ENCODE peak calls at places on chromosomes 13 and 19, in four cellular contexts. D, J, U and O are unnamed samples.

GRCh38 chr19:29003641-29004409 is 209.1 kb downstream of the UQCRFS1 start:
- DNase-seq in D (no peak), J (no peak), U (no peak), O (no peak)

GRCh38 chr19:15276620-15277019 is 44.4 kb upstream of the EPHX3 start:
- DNase-seq in D (no peak), J (no peak), U (no peak), O (no peak)

GRCh38 chr19:14672043-14672872 is 2.4 kb downstream of the ADGRE3 start:
- DNase-seq in D (no peak), J (no peak), U (no peak), O (no peak)

GRCh38 chr13:47853236-47853635 is 147.8 kb downstream of the SUCLA2 start:
- DNase-seq in D (no peak), J (no peak), U (no peak), O (no peak)

GRCh38 chr13:51148952-51149573 is 38.0 kb upstream of the C13orf42 start:
- DNase-seq in D (peak), J (peak), U (peak), O (peak)

GRCh38 chr13:37443538-37443937 is 155.0 kb downstream of the POSTN start:
- DNase-seq in D (no peak), J (peak), U (no peak), O (no peak)

GRCh38 chr13:60164490-60164889 is 762 bp upstream of the DIAPH3 start:
- DNase-seq in D (no peak), J (peak), U (peak), O (no peak)

GRCh38 chr19:58559275-58560006 is 1.0 kb upstream of the UBE2M start:
- DNase-seq in D (peak), J (peak), U (peak), O (no peak)

GRCh38 chr19:1400281-1401137 is 833 bp downstream of the GAMT start:
- DNase-seq in D (no peak), J (no peak), U (no peak), O (no peak)

GRCh38 chr19:14530005-14530348 is 583 bp downstream of the TECR start:
- DNase-seq in D (no peak), J (no peak), U (peak), O (no peak)

GRCh38 chr13:28387740-28388501 is 107.0 kb downstream of the FLT1 start:
- DNase-seq in D (no peak), J (no peak), U (no peak), O (no peak)

GRCh38 chr19:1508507-1508856 is 4.3 kb downstream of the ADAMTSL5 start:
- DNase-seq in D (no peak), J (no peak), U (no peak), O (no peak)

GRCh38 chr19:11261902-11262839 is at the start of gene DOCK6:
- DNase-seq in D (peak), J (no peak), U (peak), O (no peak)

GRCh38 chr13:110044521-110045200 is 258.3 kb upstream of the IRS2 start:
- DNase-seq in D (no peak), J (peak), U (peak), O (no peak)

GRCh38 chr13:95627590-95627989 is 16.9 kb downstream of the DZIP1 start:
- DNase-seq in D (no peak), J (peak), U (no peak), O (no peak)

GRCh38 chr13:42615691-42616090 is 41.7 kb downstream of the TNFSF11 start:
- DNase-seq in D (no peak), J (peak), U (no peak), O (no peak)

GRCh38 chr13:74289861-74290260 is 155.7 kb upstream of the KLF12 start:
- DNase-seq in D (no peak), J (no peak), U (no peak), O (no peak)

GRCh38 chr13:40063278-40063698 is 407.8 kb downstream of the COG6 start:
- DNase-seq in D (no peak), J (no peak), U (no peak), O (no peak)

GRCh38 chr19:35045667-35046300 is 4.3 kb downstream of the HPN start:
- DNase-seq in D (peak), J (peak), U (peak), O (no peak)

GRCh38 chr19:13839193-13839937 is 37.6 kb upstream of the NANOS3 start:
- DNase-seq in D (peak), J (peak), U (no peak), O (no peak)

GRCh38 chr19:30406220-30406944 is 34.2 kb downstream of the ZNF536 start:
- DNase-seq in D (no peak), J (no peak), U (peak), O (no peak)

GRCh38 chr13:30698023-30698422 is 37.3 kb upstream of the ALOX5AP start:
- DNase-seq in D (no peak), J (peak), U (no peak), O (no peak)

GRCh38 chr19:53915000-53915399 is 5.9 kb downstream of the CACNG7 start:
- DNase-seq in D (peak), J (no peak), U (peak), O (peak)

GRCh38 chr19:43634877-43635560 is 4.6 kb downstream of the CADM4 start:
- DNase-seq in D (peak), J (no peak), U (peak), O (no peak)

GRCh38 chr19:10238172-10238783 is 7.1 kb upstream of the S1PR2 start:
- DNase-seq in D (no peak), J (peak), U (no peak), O (no peak)

GRCh38 chr13:20182231-20182846 is 10.4 kb downstream of the GJB2 start:
- DNase-seq in D (peak), J (peak), U (peak), O (no peak)

GRCh38 chr19:16067205-16067938 is 8.9 kb upstream of the TPM4 start:
- DNase-seq in D (no peak), J (peak), U (no peak), O (no peak)

GRCh38 chr13:41542281-41542680 is 84.9 kb downstream of the RGCC start:
- DNase-seq in D (no peak), J (no peak), U (no peak), O (no peak)

GRCh38 chr13:19181021-19181620 is 503 bp downstream of the TUBA3C start:
- DNase-seq in D (no peak), J (no peak), U (no peak), O (no peak)

GRCh38 chr13:71869274-71869673 is 2.3 kb upstream of the DACH1 start:
- DNase-seq in D (no peak), J (no peak), U (no peak), O (no peak)

GRCh38 chr13:112510002-112510780 is 77.8 kb downstream of the TUBGCP3 start:
- DNase-seq in D (peak), J (peak), U (peak), O (peak)

GRCh38 chr13:26017932-26018690 is 33.7 kb downstream of the SHISA2 start:
- DNase-seq in D (no peak), J (no peak), U (no peak), O (no peak)

GRCh38 chr13:26019241-26019640 is 32.6 kb downstream of the SHISA2 start:
- DNase-seq in D (no peak), J (no peak), U (no peak), O (no peak)

GRCh38 chr13:26021516-26021915 is 30.3 kb downstream of the SHISA2 start:
- DNase-seq in D (no peak), J (no peak), U (no peak), O (no peak)

GRCh38 chr13:26020536-26021290 is 31.1 kb downstream of the SHISA2 start:
- DNase-seq in D (no peak), J (no peak), U (no peak), O (peak)

DNA sequence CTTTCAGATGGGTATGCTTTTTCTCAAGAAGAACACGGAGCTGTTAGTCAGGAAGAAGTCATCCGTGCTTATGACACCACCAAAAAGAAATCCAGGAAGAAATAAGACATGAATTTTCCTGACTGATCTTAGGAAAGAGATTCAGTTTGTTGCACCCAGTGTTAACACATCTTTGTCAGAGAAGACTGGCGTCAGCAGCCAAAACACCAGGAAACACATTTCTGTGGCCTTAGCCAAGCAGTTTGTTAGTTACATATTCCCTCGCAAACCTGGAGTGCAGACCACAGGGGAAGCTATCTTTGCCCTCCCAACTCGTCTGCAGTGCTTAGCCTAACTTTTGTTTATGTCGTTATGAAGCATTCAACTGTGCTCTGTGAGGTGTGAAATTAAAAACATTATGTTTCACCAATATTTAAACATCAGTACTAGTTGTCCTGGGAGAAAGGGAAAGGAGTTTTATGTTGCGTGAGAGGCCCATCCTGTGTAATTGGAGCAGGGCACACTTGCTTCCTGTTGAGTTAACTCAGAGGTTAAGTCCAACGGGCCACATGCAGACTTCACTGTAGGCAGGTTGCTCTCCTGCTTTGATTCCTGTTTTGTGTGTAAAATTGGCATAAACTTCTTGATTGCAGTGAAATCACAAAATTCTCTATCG is 31.8 kb downstream of the SHISA2 start:
- DNase-seq in D (no peak), J (peak), U (no peak), O (no peak)
- H4K5ac ChIP-seq in D (no peak), J (no peak), U (no peak), O (no peak)

GRCh38 chr19:2551172-2551863 is 75.4 kb downstream of the GADD45B start:
- DNase-seq in D (no peak), J (no peak), U (no peak), O (no peak)
- H4K5ac ChIP-seq in D (no peak), J (no peak), U (no peak), O (no peak)

DNA sequence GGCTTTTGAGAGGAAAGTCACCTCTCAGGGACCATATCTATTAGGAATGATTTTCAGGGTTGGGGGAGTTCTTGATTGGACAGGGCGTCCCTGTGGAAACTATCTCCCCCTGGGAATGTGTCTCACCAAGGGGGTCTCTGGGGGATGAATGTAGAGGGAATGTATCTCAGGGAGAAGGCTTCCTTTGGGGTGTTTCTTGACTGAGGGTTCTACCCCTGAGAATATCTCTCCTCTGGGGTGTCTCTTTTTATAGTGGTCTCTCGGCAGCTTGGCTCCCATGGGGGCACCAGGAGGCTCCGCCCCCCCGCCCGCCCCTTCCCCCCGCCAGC is 997 bp downstream of the RTBDN start:
- DNase-seq in D (no peak), J (no peak), U (no peak), O (no peak)
- H4K5ac ChIP-seq in D (no peak), J (no peak), U (no peak), O (no peak)

DNA sequence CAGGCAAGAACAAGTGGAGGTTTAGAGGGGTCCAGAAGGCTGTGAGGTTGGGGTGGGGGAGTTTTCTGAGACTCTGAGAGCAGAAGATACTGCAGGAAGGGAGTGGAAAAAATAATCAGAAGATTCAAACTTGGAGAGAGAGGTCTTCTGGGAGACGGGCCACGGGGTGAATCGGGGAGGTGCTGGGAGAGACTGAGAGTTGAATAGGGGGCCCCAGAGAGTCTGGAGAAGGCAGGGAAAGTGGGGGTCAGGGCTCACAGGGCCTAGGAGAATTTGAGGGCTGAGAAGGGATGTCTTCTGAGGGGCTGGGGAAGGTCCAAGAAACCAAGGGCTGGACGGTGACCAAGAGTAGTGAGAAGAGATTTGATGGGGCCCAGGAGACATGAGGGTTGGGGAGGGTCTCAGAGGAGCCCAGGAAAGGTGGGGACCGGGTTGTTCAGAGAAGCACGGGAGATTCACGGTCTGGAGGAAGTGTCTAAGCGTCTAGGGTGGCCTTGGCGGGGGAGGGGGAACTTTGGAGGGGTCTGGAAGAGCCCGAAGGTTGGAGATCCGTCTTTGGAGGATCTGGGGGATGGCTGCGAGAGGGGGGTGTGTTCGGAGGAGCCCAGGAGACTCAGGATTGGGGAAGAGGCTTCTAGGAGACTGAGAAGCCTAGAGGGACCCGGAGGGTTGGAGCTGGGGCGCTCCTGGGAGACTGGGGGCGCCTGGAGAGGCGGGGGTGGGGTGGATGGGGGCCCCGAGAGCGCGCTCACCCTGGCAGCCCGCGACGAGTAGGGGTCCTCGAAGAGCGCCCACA is 1.5 kb downstream of the KCNC3 start:
- DNase-seq in D (no peak), J (no peak), U (no peak), O (no peak)
- H4K5ac ChIP-seq in D (no peak), J (no peak), U (no peak), O (no peak)

GRCh38 chr19:45125360-45125759 is 32.4 kb downstream of the PPP1R37 start:
- DNase-seq in D (no peak), J (no peak), U (no peak), O (no peak)

GRCh38 chr19:45126654-45127053 is 33.7 kb downstream of the PPP1R37 start:
- DNase-seq in D (no peak), J (no peak), U (no peak), O (no peak)

GRCh38 chr19:45124021-45124420 is 31.0 kb downstream of the PPP1R37 start:
- DNase-seq in D (no peak), J (no peak), U (no peak), O (no peak)

GRCh38 chr19:45128109-45128508 is 32.7 kb downstream of the NKPD1 start:
- DNase-seq in D (no peak), J (no peak), U (no peak), O (no peak)

DNA sequence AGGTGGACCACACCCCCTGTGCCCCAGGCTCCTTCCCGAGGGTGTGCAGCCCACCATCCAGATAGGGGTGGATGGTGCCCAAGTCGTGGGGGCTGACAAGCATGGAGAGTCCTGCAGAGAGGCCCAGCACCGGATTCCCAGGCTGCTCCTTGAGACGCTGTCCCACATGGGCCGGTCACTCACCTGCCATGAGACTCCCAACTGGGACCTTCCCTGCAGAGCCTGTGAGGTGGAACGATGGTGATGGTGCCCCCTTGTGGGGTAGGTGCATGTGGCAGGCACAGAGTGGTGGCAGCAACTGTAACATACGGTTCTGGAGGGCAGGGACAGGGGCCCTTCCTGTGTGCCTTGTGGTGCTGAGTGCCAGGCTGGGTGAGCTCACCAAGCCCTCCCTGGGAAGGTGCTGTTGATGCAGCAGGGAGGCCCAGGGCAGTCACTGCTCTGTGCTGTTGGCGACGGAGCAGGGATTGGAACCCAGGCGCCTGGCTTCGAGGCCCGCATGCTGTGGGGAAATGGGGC is 33.1 kb downstream of the PPP1R37 start:
- DNase-seq in D (peak), J (peak), U (peak), O (peak)
- H4K5ac ChIP-seq in D (no peak), J (no peak), U (no peak), O (no peak)

DNA sequence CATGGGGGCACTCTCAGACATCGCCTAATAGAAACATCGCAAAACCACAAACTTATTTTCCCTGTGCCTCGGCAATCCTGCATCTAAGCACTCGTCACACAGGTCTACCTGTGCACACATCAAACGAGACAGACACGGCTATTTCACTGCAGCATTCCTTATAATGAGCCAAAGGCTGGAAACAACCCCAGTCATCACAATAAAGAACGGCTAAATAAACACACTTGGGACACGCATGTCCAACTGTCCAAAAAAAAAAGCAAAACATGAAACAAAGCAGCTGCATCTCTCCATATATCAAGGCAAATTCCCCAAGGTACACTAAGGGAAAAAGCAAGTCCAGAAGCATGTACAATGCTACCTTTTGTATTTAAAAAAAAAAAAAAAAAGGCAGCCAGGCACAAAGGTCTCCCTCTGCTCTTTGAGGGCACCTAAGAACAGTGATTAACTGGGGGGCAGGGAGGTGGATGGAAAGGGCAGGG is 27.2 kb upstream of the CCNP start:
- DNase-seq in D (no peak), J (no peak), U (no peak), O (no peak)
- H4K5ac ChIP-seq in D (no peak), J (no peak), U (no peak), O (no peak)

DNA sequence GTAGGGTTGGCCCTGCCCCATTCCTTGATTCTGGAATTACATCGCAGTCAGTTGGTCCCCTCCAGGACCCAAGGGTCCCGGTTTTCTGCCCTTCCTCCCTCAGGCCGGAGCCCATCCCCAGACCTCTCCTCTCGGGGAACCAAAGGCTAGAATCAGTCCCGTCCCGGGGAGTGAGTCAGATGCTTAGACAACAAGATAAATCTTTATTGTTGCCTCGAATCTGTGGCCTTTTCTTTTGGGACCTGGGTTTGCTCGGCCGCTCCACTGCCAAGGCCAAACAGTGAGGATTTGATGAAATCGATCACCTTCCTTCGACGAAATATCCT is 258 bp upstream of the RASIP1 start:
- DNase-seq in D (no peak), J (no peak), U (no peak), O (no peak)
- H4K5ac ChIP-seq in D (no peak), J (no peak), U (no peak), O (no peak)